ENCODE peak calls at places on chromosomes 1 and 21, in four cellular contexts. W, L, S and D are unnamed samples.

GRCh38 chr1:58367217-58367616 is 179.3 kb downstream of the OMA1 start:
- DNase-seq in W (no peak), L (no peak), S (no peak), D (no peak)

GRCh38 chr1:201542166-201543045 is 3.5 kb downstream of the NAV1 start:
- DNase-seq in W (no peak), S (no peak), L (peak; percentile 76), D (no peak)

GRCh38 chr1:207004931-207005830 is 27.4 kb downstream of the C1orf116 start:
- DNase-seq in S (peak; percentile 56), L (peak; percentile 82), W (no peak), D (peak; percentile 13)

GRCh38 chr1:246428542-246429308 is 78.4 kb downstream of the SMYD3 start:
- DNase-seq in L (peak; percentile 99), S (peak; percentile 87), W (no peak), D (no peak)

GRCh38 chr1:38929476-38929875 is 12.2 kb downstream of the RHBDL2 start:
- DNase-seq in W (no peak), S (no peak), L (no peak), D (no peak)

GRCh38 chr1:226268421-226269124 is 40.4 kb downstream of the LIN9 start:
- DNase-seq in S (peak; percentile 2), W (no peak), L (peak; percentile 57), D (no peak)

GRCh38 chr1:94542088-94542671 is 621 bp upstream of the F3 start:
- DNase-seq in L (peak; percentile 75), W (no peak), S (no peak), D (no peak)

GRCh38 chr1:225987491-225988316 is 11.4 kb downstream of the SDE2 start:
- DNase-seq in S (peak; percentile 43), L (peak; percentile 48), W (no peak), D (no peak)

GRCh38 chr1:240503558-240503957 is 108.4 kb downstream of the GREM2 start:
- DNase-seq in S (no peak), W (no peak), L (no peak), D (no peak)

GRCh38 chr1:107690491-107690890 is 274.5 kb downstream of the VAV3 start:
- DNase-seq in L (no peak), W (no peak), S (no peak), D (no peak)

GRCh38 chr1:56973898-56974752 is 8.3 kb upstream of the C8B start:
- DNase-seq in W (no peak), S (no peak), L (no peak), D (no peak)

GRCh38 chr1:205879974-205880373 is 30.0 kb upstream of the PM20D1 start:
- DNase-seq in L (no peak), W (no peak), S (no peak), D (no peak)

GRCh38 chr1:215052256-215052655 is 30.3 kb upstream of the KCNK2 start:
- DNase-seq in L (peak; percentile 33), W (no peak), S (no peak), D (no peak)

GRCh38 chr21:45029968-45030636 is 44.3 kb upstream of the ADARB1 start:
- DNase-seq in W (no peak), S (no peak), L (no peak), D (peak; percentile 6)

GRCh38 chr1:180150982-180151381 is 3.7 kb upstream of the QSOX1 start:
- DNase-seq in L (no peak), S (no peak), W (no peak), D (no peak)

GRCh38 chr1:109782514-109782913 is 18.8 kb upstream of the EPS8L3 start:
- DNase-seq in W (no peak), L (peak; percentile 52), S (no peak), D (no peak)

GRCh38 chr1:20348326-20348910 is 57.7 kb downstream of the VWA5B1 start:
- DNase-seq in W (no peak), L (no peak), S (no peak), D (no peak)

GRCh38 chr1:233393926-233394680 is 66.6 kb downstream of the MAP3K21 start:
- DNase-seq in L (no peak), W (no peak), S (no peak), D (no peak)

GRCh38 chr1:242205622-242206489 is 207.0 kb upstream of the MAP1LC3C start:
- DNase-seq in S (no peak), L (no peak), W (no peak), D (no peak)

GRCh38 chr1:224510880-224511645 is 76.5 kb upstream of the WDR26 start:
- DNase-seq in L (peak; percentile 47), S (no peak), W (no peak), D (no peak)

GRCh38 chr1:59015708-59016107 is 231.9 kb upstream of the JUN start:
- DNase-seq in L (peak; percentile 90), S (peak; percentile 44), W (no peak), D (no peak)

GRCh38 chr1:47334765-47335435 is 1.3 kb downstream of the CMPK1 start:
- DNase-seq in L (peak; percentile 84), S (no peak), W (no peak), D (no peak)

GRCh38 chr21:44984792-44985440 is 45.1 kb downstream of the SLX9 start:
- DNase-seq in L (no peak), W (no peak), S (no peak), D (no peak)

GRCh38 chr1:44390277-44390676 is 14.8 kb upstream of the RNF220 start:
- DNase-seq in W (no peak), L (peak; percentile 69), S (peak; percentile 85), D (no peak)

GRCh38 chr1:212816567-212817278 is 25.0 kb downstream of the TATDN3 start:
- DNase-seq in L (peak; percentile 15), S (no peak), W (no peak), D (no peak)

GRCh38 chr1:96416111-96416595 is 305.4 kb upstream of the PTBP2 start:
- DNase-seq in W (no peak), S (peak; percentile 94), L (peak; percentile 100), D (no peak)

GRCh38 chr1:90474158-90474557 is 242.9 kb downstream of the BARHL2 start:
- DNase-seq in W (no peak), L (no peak), S (no peak), D (no peak)

GRCh38 chr1:60970081-60970509 is 112.3 kb upstream of the NFIA start:
- DNase-seq in W (no peak), L (peak; percentile 12), S (no peak), D (no peak)

GRCh38 chr21:16193758-16194606 is 464.2 kb downstream of the USP25 start:
- DNase-seq in W (no peak), S (peak; percentile 15), L (peak; percentile 11), D (no peak)

GRCh38 chr1:205512059-205513045 is 7.9 kb downstream of the CDK18 start:
- DNase-seq in S (no peak), W (no peak), L (no peak), D (no peak)

GRCh38 chr21:45290948-45291612 is 3.4 kb upstream of the POFUT2 start:
- DNase-seq in S (no peak), L (no peak), W (no peak), D (no peak)